ENCODE peak calls at places on chromosomes 12 and 14, in four cellular contexts. K is stimulated activated CD4-positive, alpha-beta T cell treated with anti-CD3 and anti-CD28 coated beads, Interleukin-1b, Interleukin-23, amount 100 ng/mL, for 1 hour; A is mesendoderm; J is COR-L47. T is an unnamed sample.

GRCh38 chr14:57884175-57884574 is 18.3 kb upstream of the SLC35F4 start:
- DNase-seq in K (no peak), A (no peak), J (no peak), T (no peak)

GRCh38 chr14:82872494-82872893 is 1338.8 kb upstream of the SEL1L start:
- DNase-seq in J (no peak), K (no peak), A (peak; percentile 68), T (no peak)

GRCh38 chr14:22333408-22334274 is 255.4 kb downstream of the DAD1 start:
- DNase-seq in J (peak; percentile 32), A (peak; percentile 88), K (no peak), T (no peak)

GRCh38 chr14:89296281-89296745 is 120.7 kb downstream of the FOXN3 start:
- DNase-seq in K (no peak), A (peak; percentile 49), J (no peak), T (no peak)

GRCh38 chr12:124296295-124296915 is 1.5 kb downstream of the RFLNA start:
- DNase-seq in J (no peak), K (no peak), A (peak; percentile 12), T (no peak)

GRCh38 chr12:71662861-71663560 is 637 bp downstream of the ZFC3H1 start:
- DNase-seq in K (peak; percentile 24), A (peak; percentile 82), J (no peak), T (no peak)

GRCh38 chr12:63045020-63045860 is 105.8 kb downstream of the AVPR1A start:
- DNase-seq in A (peak; percentile 86), J (no peak), K (no peak), T (no peak)

GRCh38 chr12:68319988-68320623 is 12.1 kb downstream of the MDM1 start:
- DNase-seq in A (no peak), J (peak; percentile 6), K (no peak), T (no peak)

GRCh38 chr12:77947326-77947725 is 116.6 kb downstream of the NAV3 start:
- DNase-seq in A (no peak), K (no peak), J (no peak), T (no peak)

GRCh38 chr12:121181181-121181580 is 28.7 kb upstream of the P2RX4 start:
- DNase-seq in J (no peak), A (no peak), K (no peak), T (no peak)

GRCh38 chr12:122166422-122167327 is 7.3 kb downstream of the IL31 start:
- DNase-seq in A (no peak), K (no peak), J (no peak), T (no peak)

GRCh38 chr12:6104027-6104426 is 20.4 kb downstream of the VWF start:
- DNase-seq in J (no peak), A (no peak), K (no peak), T (no peak)

GRCh38 chr12:52956987-52957386 is 8.1 kb downstream of the KRT18 start:
- DNase-seq in J (peak; percentile 54), A (peak; percentile 56), K (no peak), T (no peak)

GRCh38 chr12:96436366-96437295 is 36.4 kb upstream of the CDK17 start:
- DNase-seq in K (no peak), J (no peak), A (no peak), T (no peak)

GRCh38 chr14:30679032-30679431 is 56.9 kb downstream of the SCFD1 start:
- DNase-seq in J (no peak), K (no peak), A (no peak), T (no peak)

GRCh38 chr12:1934831-1935230 is 16.4 kb upstream of the CACNA2D4 start:
- DNase-seq in A (no peak), J (no peak), K (no peak), T (no peak)

GRCh38 chr14:71703477-71703876 is 228.8 kb upstream of the RGS6 start:
- DNase-seq in J (no peak), A (no peak), K (no peak), T (no peak)

GRCh38 chr12:28500373-28501024 is 310.2 kb downstream of the CCDC91 start:
- DNase-seq in J (no peak), K (no peak), A (no peak), T (no peak)

GRCh38 chr12:43676183-43676813 is 82.3 kb downstream of the PUS7L start:
- DNase-seq in A (peak; percentile 54), K (no peak), J (no peak), T (no peak)

GRCh38 chr14:21215130-21215878 is 53.9 kb downstream of the HNRNPC start:
- DNase-seq in J (no peak), A (no peak), K (no peak), T (no peak)

GRCh38 chr12:80364056-80364455 is 80.0 kb upstream of the PTPRQ start:
- DNase-seq in J (no peak), A (no peak), K (no peak), T (no peak)

GRCh38 chr12:109182041-109182839 is 65.9 kb downstream of the ACACB start:
- DNase-seq in K (no peak), A (no peak), J (no peak), T (peak; percentile 25)

GRCh38 chr12:18864900-18865561 is 127.1 kb downstream of the CAPZA3 start:
- DNase-seq in J (no peak), K (no peak), A (no peak), T (no peak)

GRCh38 chr14:75418779-75419768 is 8.7 kb upstream of the JDP2 start:
- DNase-seq in K (no peak), J (no peak), A (peak; percentile 97), T (no peak)

GRCh38 chr12:13725049-13725448 is 256.4 kb downstream of the GRIN2B start:
- DNase-seq in J (no peak), K (no peak), A (peak; percentile 22), T (no peak)

GRCh38 chr14:22174412-22174811 is 414.6 kb downstream of the DAD1 start:
- DNase-seq in J (no peak), K (no peak), A (no peak), T (no peak)

GRCh38 chr12:108666326-108666995 is 32.8 kb upstream of the SELPLG start:
- DNase-seq in J (no peak), A (no peak), K (no peak), T (peak; percentile 17)

GRCh38 chr14:92414685-92415084 is 91.7 kb downstream of the SLC24A4 start:
- DNase-seq in J (no peak), K (no peak), A (no peak), T (no peak)

GRCh38 chr12:110693731-110694130 is 4.8 kb upstream of the HVCN1 start:
- DNase-seq in A (no peak), J (no peak), K (no peak), T (no peak)

GRCh38 chr12:57619434-57620244 is 8.4 kb downstream of the ARHGEF25 start:
- DNase-seq in J (no peak), A (peak; percentile 60), K (no peak), T (no peak)

GRCh38 chr14:61566537-61567225 is 128.6 kb upstream of the HIF1A start:
- DNase-seq in K (no peak), J (no peak), A (no peak), T (no peak)

GRCh38 chr12:98644433-98644711 is 216 bp downstream of the IKBIP start:
- DNase-seq in K (no peak), J (peak; percentile 35), A (no peak), T (peak; percentile 55)

GRCh38 chr12:123363743-123364531 is 710 bp downstream of the SBNO1 start:
- DNase-seq in A (peak; percentile 44), J (no peak), K (no peak), T (no peak)

GRCh38 chr12:27542628-27543027 is 18.6 kb downstream of the PPFIBP1 start:
- DNase-seq in A (peak; percentile 46), J (no peak), K (no peak), T (no peak)

GRCh38 chr14:104600141-104600643 is 4.4 kb downstream of the TMEM179 start:
- DNase-seq in K (no peak), J (peak; percentile 64), A (no peak), T (peak; percentile 21)

GRCh38 chr12:109815874-109816617 is 17.2 kb downstream of the TRPV4 start:
- DNase-seq in J (no peak), K (no peak), A (no peak), T (no peak)

GRCh38 chr12:4300870-4301269 is 20.1 kb upstream of the TIGAR start:
- DNase-seq in K (no peak), A (no peak), J (no peak), T (no peak)

GRCh38 chr14:85587152-85587697 is 57.3 kb downstream of the FLRT2 start:
- DNase-seq in A (no peak), K (no peak), J (no peak), T (no peak)

GRCh38 chr12:65232490-65233077 is 45.9 kb upstream of the MSRB3 start:
- DNase-seq in J (no peak), K (no peak), A (peak; percentile 13), T (no peak)

GRCh38 chr12:116693259-116694227 is 44.3 kb downstream of the SPRING1 start:
- DNase-seq in K (no peak), J (peak; percentile 74), A (no peak), T (no peak)

T was measured in C1 segment of cervical spinal cord.